ENCODE peak calls at places on chromosomes 12 and 14, in four cellular contexts. J is fibroblast of the aortic adventitia, R is upper lobe of left lung, G is omental fat pad. I is an unnamed sample.
A peak's percentile ranks its signal among the peaks of the same experiment; 100 is the strongest.

GRCh38 chr12:130465046-130465445 is 127.4 kb downstream of the PIWIL1 start:
- DNase-seq in J (no peak), R (no peak), G (no peak), I (no peak)

GRCh38 chr12:47722926-47723631 is 2.2 kb downstream of the ENDOU start:
- DNase-seq in J (no peak), R (peak; percentile 16), G (no peak), I (no peak)

GRCh38 chr12:102302553-102302952 is 104.9 kb upstream of the PMCH start:
- DNase-seq in J (no peak), R (no peak), G (no peak), I (no peak)

GRCh38 chr14:99415496-99416281 is 65.0 kb downstream of the SETD3 start:
- DNase-seq in J (peak; percentile 88), R (no peak), G (no peak), I (peak; percentile 59)

GRCh38 chr12:57749061-57749460 is 3.0 kb downstream of the CDK4 start:
- DNase-seq in J (no peak), R (no peak), G (no peak), I (no peak)

GRCh38 chr12:116365114-116365513 is 87.6 kb upstream of the MED13L start:
- DNase-seq in J (no peak), R (no peak), G (no peak), I (no peak)

GRCh38 chr12:125518074-125518473 is 452.8 kb downstream of the AACS start:
- DNase-seq in J (peak; percentile 32), R (no peak), G (no peak), I (no peak)

GRCh38 chr12:113473942-113474341 is 2.3 kb upstream of the LHX5 start:
- DNase-seq in J (no peak), R (no peak), G (no peak), I (no peak)

GRCh38 chr14:56759633-56760032 is 50.6 kb downstream of the OTX2 start:
- DNase-seq in J (no peak), R (no peak), G (no peak), I (no peak)

GRCh38 chr14:50335989-50336391 is 23.9 kb downstream of the DMAC2L start:
- DNase-seq in J (no peak), R (peak; percentile 29), G (no peak), I (no peak)

GRCh38 chr14:101153691-101154090 is 250.2 kb upstream of the RTL1 start:
- DNase-seq in J (no peak), R (no peak), G (no peak), I (no peak)

GRCh38 chr14:103016071-103016470 is 41.3 kb downstream of the CDC42BPB start:
- DNase-seq in J (no peak), R (no peak), G (no peak), I (no peak)

GRCh38 chr12:13442457-13442856 is 245.9 kb downstream of the EMP1 start:
- DNase-seq in J (no peak), R (no peak), G (no peak), I (no peak)

GRCh38 chr12:93626160-93626559 is 51.0 kb upstream of the CRADD start:
- DNase-seq in J (no peak), R (no peak), G (no peak), I (no peak)

GRCh38 chr12:66119229-66119869 is 11.2 kb downstream of the LLPH start:
- DNase-seq in J (peak; percentile 29), R (no peak), G (no peak), I (no peak)

GRCh38 chr14:69726761-69727511 is 40.0 kb upstream of the SRSF5 start:
- DNase-seq in J (peak; percentile 75), R (peak; percentile 82), G (peak; percentile 80), I (peak; percentile 91)

GRCh38 chr14:31096255-31096654 is 70.1 kb upstream of the STRN3 start:
- DNase-seq in J (peak; percentile 13), R (no peak), G (no peak), I (no peak)

GRCh38 chr14:103748539-103748867 is 32.9 kb downstream of the ZFYVE21 start:
- DNase-seq in J (no peak), R (no peak), G (no peak), I (no peak)

GRCh38 chr14:39988939-39989338 is 556.7 kb upstream of the FBXO33 start:
- DNase-seq in J (peak; percentile 2), R (no peak), G (no peak), I (no peak)

GRCh38 chr12:67415473-67415872 is 146.3 kb downstream of the CAND1 start:
- DNase-seq in J (peak; percentile 71), R (no peak), G (no peak), I (no peak)

GRCh38 chr12:117100851-117101673 is 1.8 kb upstream of the TESC start:
- DNase-seq in J (no peak), R (no peak), G (no peak), I (no peak)

GRCh38 chr12:106138646-106139421 is at the start of gene NUAK1:
- DNase-seq in J (no peak), R (peak; percentile 50), G (no peak), I (peak; percentile 80)

GRCh38 chr12:13570005-13570694 is 373.6 kb downstream of the EMP1 start:
- DNase-seq in J (no peak), R (no peak), G (no peak), I (no peak)

GRCh38 chr12:95114766-95115450 is 41.5 kb upstream of the NR2C1 start:
- DNase-seq in J (no peak), R (no peak), G (no peak), I (no peak)

GRCh38 chr12:105322070-105322469 is 8.4 kb upstream of the C12orf75 start:
- DNase-seq in J (peak; percentile 79), R (no peak), G (no peak), I (no peak)

GRCh38 chr14:69093551-69094421 is 59.1 kb downstream of the DCAF5 start:
- DNase-seq in J (peak; percentile 79), R (peak; percentile 29), G (no peak), I (no peak)

GRCh38 chr12:69405466-69405865 is 45.9 kb downstream of the YEATS4 start:
- DNase-seq in J (peak; percentile 98), R (no peak), G (peak; percentile 37), I (no peak)

GRCh38 chr14:101476258-101476930 is 84.9 kb upstream of the DIO3 start:
- DNase-seq in J (no peak), R (peak; percentile 42), G (peak; percentile 18), I (no peak)

GRCh38 chr12:111367661-111368221 is 1.2 kb downstream of the PHETA1 start:
- DNase-seq in J (peak; percentile 24), R (no peak), G (no peak), I (no peak)

GRCh38 chr14:97298331-97298730 is 501.1 kb downstream of the VRK1 start:
- DNase-seq in J (no peak), R (no peak), G (no peak), I (no peak)

GRCh38 chr14:51776102-51776894 is 84.1 kb upstream of the GNG2 start:
- DNase-seq in J (peak; percentile 79), R (no peak), G (peak; percentile 33), I (peak; percentile 44)

GRCh38 chr12:106766393-106766826 is 8.1 kb upstream of the RIC8B start:
- DNase-seq in J (no peak), R (peak; percentile 80), G (peak; percentile 40), I (no peak)

GRCh38 chr12:107379852-107380567 is 286.7 kb upstream of the CRY1 start:
- DNase-seq in J (peak; percentile 42), R (no peak), G (no peak), I (no peak)

GRCh38 chr12:50043308-50043707 is 14.1 kb upstream of the ASIC1 start:
- DNase-seq in J (no peak), R (no peak), G (no peak), I (no peak)

GRCh38 chr12:99053599-99054362 is 408.7 kb downstream of the APAF1 start:
- DNase-seq in J (no peak), R (no peak), G (no peak), I (no peak)

GRCh38 chr12:104909761-104910160 is 48.3 kb downstream of the SLC41A2 start:
- DNase-seq in J (peak; percentile 95), R (no peak), G (no peak), I (no peak)

GRCh38 chr14:103078860-103079587 is 5.0 kb upstream of the LBHD2 start:
- DNase-seq in J (no peak), R (no peak), G (no peak), I (no peak)

GRCh38 chr12:80936642-80937390 is 918 bp downstream of the LIN7A start:
- DNase-seq in J (peak; percentile 32), R (peak; percentile 55), G (no peak), I (peak; percentile 69)

GRCh38 chr12:104064842-104065441 is 611 bp downstream of the HCFC2 start:
- DNase-seq in J (no peak), R (peak; percentile 32), G (no peak), I (no peak)

GRCh38 chr12:123898673-123899072 is 74.0 kb downstream of the CCDC92 start:
- DNase-seq in J (no peak), R (no peak), G (no peak), I (no peak)

DNA sequence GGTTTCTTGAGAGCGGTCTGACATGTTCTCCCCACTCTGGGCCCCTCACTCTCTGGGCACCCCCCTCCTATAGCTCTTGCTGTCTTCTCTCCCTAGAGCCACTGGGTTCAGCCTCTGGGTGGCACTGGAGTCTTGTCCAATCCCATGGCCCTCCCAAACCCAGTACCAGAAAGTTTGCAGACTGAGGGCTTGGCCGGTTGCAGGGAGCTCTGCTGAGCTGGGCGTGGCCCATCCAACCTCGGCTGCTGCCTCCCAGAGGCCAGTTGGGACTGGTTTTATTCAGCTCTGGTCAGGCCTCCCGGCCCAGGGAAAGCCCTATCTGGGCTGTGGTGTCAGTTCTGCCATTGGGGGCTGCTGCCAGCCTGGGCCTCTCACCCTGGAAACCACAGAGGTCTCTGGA is 37.9 kb downstream of the ISCA2 start:
- DNase-seq in J (peak; percentile 72), R (peak; percentile 63), G (no peak), I (no peak)
- TF ChIP-seq CTCF in J (peak; percentile 46), R (no peak), G (no peak), I (no peak)

DNA sequence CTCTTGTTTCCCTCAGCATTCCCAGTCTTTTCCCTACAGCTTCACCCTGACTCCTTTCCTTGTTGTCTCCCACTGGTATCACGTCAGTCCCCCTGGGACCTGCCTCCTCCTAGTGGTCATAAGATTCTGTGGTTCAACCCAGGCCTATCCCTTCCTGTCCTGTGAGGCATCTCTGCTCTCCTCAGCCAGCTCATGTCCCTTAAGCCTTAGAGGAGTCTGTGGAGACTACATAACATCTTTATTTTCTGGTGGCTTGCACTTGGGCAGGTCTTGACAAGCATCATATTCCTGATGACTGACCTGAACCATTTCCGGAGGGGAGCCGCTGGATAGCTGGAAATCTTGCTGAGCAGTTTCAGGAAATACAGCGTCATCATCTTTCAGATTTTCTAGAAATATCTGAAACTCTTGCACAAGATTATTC is 698 bp downstream of the C12orf71 start:
- DNase-seq in J (peak; percentile 32), R (no peak), G (no peak), I (no peak)
- TF ChIP-seq CTCF in J (no peak), R (no peak), G (no peak), I (no peak)

DNA sequence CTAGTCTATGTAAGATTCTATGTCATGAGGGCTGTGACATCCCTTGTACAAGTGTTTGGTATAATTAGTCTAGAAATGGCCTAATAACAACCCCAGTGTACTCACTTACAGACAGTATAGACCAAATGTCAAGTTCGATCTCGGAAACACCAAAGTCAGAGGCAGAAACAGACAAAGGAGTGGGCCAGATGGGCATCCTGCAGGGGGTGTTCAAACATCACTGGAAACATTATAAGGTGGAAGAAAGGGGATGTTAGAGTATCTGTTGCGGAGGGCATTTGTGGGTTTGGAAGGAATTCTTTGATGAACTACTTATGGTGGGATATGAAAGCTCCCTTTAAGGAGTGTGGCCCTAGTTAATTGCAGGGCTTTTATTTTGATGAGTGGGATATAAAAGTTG is 134.6 kb downstream of the ESR2 start:
- DNase-seq in J (no peak), R (no peak), G (no peak), I (no peak)
- TF ChIP-seq CTCF in J (no peak), R (no peak), G (no peak), I (no peak)

GRCh38 chr14:21498540-21499526 is 12.3 kb downstream of the METTL3 start:
- DNase-seq in J (peak; percentile 63), R (no peak), G (no peak), I (no peak)
- TF ChIP-seq CTCF in J (peak; percentile 38), R (no peak), G (peak; percentile 17), I (peak; percentile 71)